ENCODE peak calls at places on chromosomes 4 and X, in six cellular contexts. One of them, this sample, is unnamed.

GRCh38 chr4:98383431-98384106 is 122.4 kb downstream of the RAP1GDS1 start:
- DNase-seq in heart left ventricle: no peak
- DNase-seq in lower leg skin: no peak
- DNase-seq in body of pancreas: no peak
- DNase-seq in breast epithelium: no peak
- DNase-seq in IMR-90: no peak
- DNase-seq in this sample: no peak

GRCh38 chr4:8334786-8335460 is 65.4 kb downstream of the HTRA3 start:
- DNase-seq in heart left ventricle: no peak
- DNase-seq in breast epithelium: no peak
- DNase-seq in IMR-90: no peak
- DNase-seq in body of pancreas: peak
- DNase-seq in lower leg skin: no peak
- DNase-seq in this sample: no peak

GRCh38 chr4:14178421-14178820 is 550.9 kb upstream of the BOD1L1 start:
- DNase-seq in body of pancreas: no peak
- DNase-seq in breast epithelium: no peak
- DNase-seq in lower leg skin: no peak
- DNase-seq in heart left ventricle: no peak
- DNase-seq in IMR-90: peak
- DNase-seq in this sample: no peak

GRCh38 chr4:8451440-8452182 is 11.0 kb downstream of the TRMT44 start:
- DNase-seq in heart left ventricle: no peak
- DNase-seq in IMR-90: no peak
- DNase-seq in breast epithelium: peak
- DNase-seq in body of pancreas: no peak
- DNase-seq in lower leg skin: no peak
- DNase-seq in this sample: no peak

GRCh38 chrX:45952030-45952429 is 593.2 kb downstream of the ZNF674 start:
- DNase-seq in heart left ventricle: no peak
- DNase-seq in breast epithelium: no peak
- DNase-seq in IMR-90: no peak
- DNase-seq in body of pancreas: no peak
- DNase-seq in lower leg skin: no peak
- DNase-seq in this sample: no peak

GRCh38 chr4:5478116-5478515 is 230.2 kb downstream of the EVC2 start:
- DNase-seq in breast epithelium: no peak
- DNase-seq in IMR-90: no peak
- DNase-seq in lower leg skin: no peak
- DNase-seq in body of pancreas: no peak
- DNase-seq in heart left ventricle: no peak
- DNase-seq in this sample: no peak

GRCh38 chr4:128608006-128608405 is 201.5 kb upstream of the JADE1 start:
- DNase-seq in lower leg skin: no peak
- DNase-seq in breast epithelium: no peak
- DNase-seq in body of pancreas: no peak
- DNase-seq in IMR-90: no peak
- DNase-seq in heart left ventricle: no peak
- DNase-seq in this sample: no peak

GRCh38 chrX:48794340-48794920 is 7.4 kb upstream of the HDAC6 start:
- DNase-seq in IMR-90: no peak
- DNase-seq in body of pancreas: no peak
- DNase-seq in heart left ventricle: no peak
- DNase-seq in breast epithelium: no peak
- DNase-seq in lower leg skin: no peak
- DNase-seq in this sample: no peak

GRCh38 chr4:121057466-121057911 is 14.8 kb downstream of the NDNF start:
- DNase-seq in IMR-90: no peak
- DNase-seq in heart left ventricle: peak
- DNase-seq in breast epithelium: no peak
- DNase-seq in body of pancreas: no peak
- DNase-seq in lower leg skin: no peak
- DNase-seq in this sample: no peak

GRCh38 chr4:26081795-26082498 is 167.9 kb downstream of the SMIM20 start:
- DNase-seq in breast epithelium: no peak
- DNase-seq in heart left ventricle: no peak
- DNase-seq in body of pancreas: no peak
- DNase-seq in lower leg skin: no peak
- DNase-seq in IMR-90: peak
- DNase-seq in this sample: no peak

GRCh38 chrX:55008571-55009358 is 8.6 kb downstream of the APEX2 start:
- DNase-seq in body of pancreas: no peak
- DNase-seq in heart left ventricle: no peak
- DNase-seq in IMR-90: peak
- DNase-seq in breast epithelium: no peak
- DNase-seq in lower leg skin: no peak
- DNase-seq in this sample: peak

GRCh38 chrX:18377802-18378201 is 23.3 kb upstream of the SCML2 start:
- DNase-seq in heart left ventricle: no peak
- DNase-seq in IMR-90: peak
- DNase-seq in breast epithelium: no peak
- DNase-seq in lower leg skin: no peak
- DNase-seq in body of pancreas: peak
- DNase-seq in this sample: no peak

GRCh38 chr4:6639137-6639680 is 1.3 kb upstream of the MRFAP1 start:
- DNase-seq in heart left ventricle: no peak
- DNase-seq in lower leg skin: no peak
- DNase-seq in IMR-90: no peak
- DNase-seq in body of pancreas: no peak
- DNase-seq in breast epithelium: no peak
- DNase-seq in this sample: no peak

GRCh38 chr4:6641164-6641970 is 882 bp downstream of the MRFAP1 start:
- DNase-seq in body of pancreas: peak
- DNase-seq in IMR-90: peak
- DNase-seq in breast epithelium: peak
- DNase-seq in lower leg skin: peak
- DNase-seq in heart left ventricle: peak
- DNase-seq in this sample: peak

GRCh38 chr4:6643141-6643847 is 2.8 kb downstream of the MRFAP1 start:
- DNase-seq in breast epithelium: no peak
- DNase-seq in IMR-90: no peak
- DNase-seq in heart left ventricle: no peak
- DNase-seq in body of pancreas: no peak
- DNase-seq in lower leg skin: no peak
- DNase-seq in this sample: no peak

GRCh38 chr4:6641971-6642320 is 1.5 kb downstream of the MRFAP1 start:
- DNase-seq in breast epithelium: no peak
- DNase-seq in heart left ventricle: no peak
- DNase-seq in lower leg skin: no peak
- DNase-seq in IMR-90: peak
- DNase-seq in body of pancreas: no peak
- DNase-seq in this sample: no peak

DNA sequence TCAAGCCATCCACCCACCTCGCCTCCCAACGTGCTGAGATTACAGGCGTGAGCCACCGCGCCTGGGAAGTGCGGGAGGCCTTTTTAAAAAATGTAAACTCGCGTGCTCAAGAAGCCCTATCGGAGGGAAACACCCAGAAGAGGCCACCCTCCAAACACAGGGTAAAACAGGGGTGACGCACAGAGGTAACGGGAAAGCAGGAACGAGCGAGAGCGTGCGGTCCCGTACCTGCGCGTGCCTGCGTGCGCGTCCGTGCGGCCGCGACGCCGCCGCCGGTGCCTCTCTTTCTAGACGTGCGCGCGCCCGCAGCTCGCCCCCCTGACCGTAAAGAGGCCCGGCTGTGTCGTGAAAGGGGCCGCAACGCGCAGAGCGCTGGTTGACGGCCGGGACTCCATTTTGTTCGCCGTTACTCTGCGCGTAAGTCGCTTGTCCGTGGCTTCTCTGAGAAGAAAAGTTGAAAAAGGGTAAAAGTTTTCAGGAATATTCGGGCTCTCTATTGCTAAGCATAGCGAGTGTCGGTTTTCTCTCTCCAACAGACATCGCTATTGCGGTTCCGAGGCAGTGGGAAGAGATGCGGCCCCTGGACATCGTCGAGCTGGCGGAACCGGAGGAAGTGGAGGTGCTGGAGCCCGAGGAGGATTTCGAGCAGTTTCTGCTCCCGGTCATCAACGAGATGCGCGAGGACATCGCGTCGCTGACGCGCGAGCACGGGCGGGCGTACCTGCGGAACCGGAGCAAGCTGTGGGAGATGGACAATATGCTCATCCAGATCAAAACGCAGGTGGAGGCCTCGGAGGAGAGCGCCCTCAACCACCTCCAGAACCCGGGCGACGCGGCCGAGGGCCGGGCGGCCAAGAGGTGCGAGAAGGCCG is at the start of gene MRFAP1:
- DNase-seq in heart left ventricle: peak
- DNase-seq in breast epithelium: peak
- DNase-seq in IMR-90: peak
- DNase-seq in lower leg skin: peak
- DNase-seq in body of pancreas: peak
- DNase-seq in this sample: peak
- TF ChIP-seq POLR2A in heart left ventricle: peak
- TF ChIP-seq POLR2A in breast epithelium: peak
- TF ChIP-seq POLR2A in IMR-90: peak
- TF ChIP-seq POLR2A in lower leg skin: peak
- TF ChIP-seq POLR2A in body of pancreas: peak
- TF ChIP-seq POLR2A in this sample: peak

GRCh38 chrX:26778320-26778888 is 562.4 kb downstream of the MAGEB5 start:
- DNase-seq in heart left ventricle: no peak
- DNase-seq in lower leg skin: no peak
- DNase-seq in IMR-90: no peak
- DNase-seq in body of pancreas: no peak
- DNase-seq in breast epithelium: no peak
- DNase-seq in this sample: no peak
- TF ChIP-seq CTCF in heart left ventricle: no peak
- TF ChIP-seq CTCF in lower leg skin: no peak
- TF ChIP-seq CTCF in IMR-90: no peak
- TF ChIP-seq CTCF in body of pancreas: no peak
- TF ChIP-seq CTCF in breast epithelium: no peak
- TF ChIP-seq CTCF in this sample: no peak

GRCh38 chr4:102869569-102870227 is 906 bp downstream of the CISD2 start:
- DNase-seq in lower leg skin: no peak
- DNase-seq in IMR-90: peak
- DNase-seq in breast epithelium: no peak
- DNase-seq in heart left ventricle: no peak
- DNase-seq in body of pancreas: peak
- DNase-seq in this sample: no peak

GRCh38 chr4:102868153-102868781 is 525 bp upstream of the CISD2 start:
- DNase-seq in lower leg skin: peak
- DNase-seq in body of pancreas: peak
- DNase-seq in heart left ventricle: no peak
- DNase-seq in IMR-90: no peak
- DNase-seq in breast epithelium: peak
- DNase-seq in this sample: no peak

GRCh38 chr4:102867278-102868152 is 1.3 kb upstream of the CISD2 start:
- DNase-seq in breast epithelium: no peak
- DNase-seq in heart left ventricle: no peak
- DNase-seq in lower leg skin: no peak
- DNase-seq in body of pancreas: no peak
- DNase-seq in IMR-90: no peak
- DNase-seq in this sample: no peak

GRCh38 chr4:102871772-102872171 is 3.0 kb downstream of the CISD2 start:
- DNase-seq in lower leg skin: no peak
- DNase-seq in breast epithelium: no peak
- DNase-seq in heart left ventricle: no peak
- DNase-seq in body of pancreas: no peak
- DNase-seq in IMR-90: no peak
- DNase-seq in this sample: no peak

GRCh38 chr4:102868782-102869568 is at the start of gene CISD2:
- DNase-seq in IMR-90: peak
- DNase-seq in heart left ventricle: peak
- DNase-seq in breast epithelium: peak
- DNase-seq in lower leg skin: peak
- DNase-seq in body of pancreas: peak
- DNase-seq in this sample: peak
- TF ChIP-seq POLR2A in IMR-90: peak
- TF ChIP-seq POLR2A in heart left ventricle: peak
- TF ChIP-seq POLR2A in breast epithelium: peak
- TF ChIP-seq POLR2A in lower leg skin: peak
- TF ChIP-seq POLR2A in body of pancreas: peak
- TF ChIP-seq POLR2A in this sample: peak

DNA sequence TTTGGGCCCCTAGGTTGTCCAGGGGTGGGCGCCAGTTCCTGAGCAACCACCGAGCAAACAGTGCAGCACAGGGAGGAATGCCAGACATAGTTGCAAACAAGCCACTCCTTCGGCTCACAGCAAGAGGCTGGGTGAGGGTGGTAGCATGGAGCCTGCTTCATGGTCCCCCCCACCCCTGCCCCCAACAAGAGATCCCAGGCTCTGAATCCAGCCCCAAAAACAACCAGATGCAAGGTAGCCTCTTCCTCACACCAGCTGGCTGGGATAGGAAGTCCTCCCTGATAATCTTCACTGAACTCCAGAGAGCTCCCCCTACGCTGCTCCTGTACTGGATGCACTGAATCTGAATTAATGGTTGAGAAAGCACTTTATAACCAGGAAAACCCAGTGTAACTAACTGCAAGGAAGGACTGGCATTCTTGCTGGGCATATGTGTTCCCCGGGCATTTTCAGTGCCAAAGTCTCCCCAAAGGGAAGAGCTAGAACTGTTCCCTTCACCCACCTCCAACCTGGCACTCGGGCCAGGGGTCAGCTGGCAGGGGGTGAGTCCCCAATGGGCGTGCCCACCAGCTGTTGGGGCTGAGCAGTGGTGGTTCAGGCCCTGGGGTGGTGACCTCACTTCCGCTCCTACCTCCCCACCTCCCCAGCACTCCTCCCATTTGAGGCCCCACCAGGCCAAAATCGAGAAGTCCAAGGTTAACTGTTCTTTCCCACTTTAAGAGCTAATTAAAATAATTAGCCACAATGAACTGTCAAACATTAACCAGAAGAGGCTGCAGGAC is 1.5 kb downstream of the ELF4 start:
- DNase-seq in IMR-90: no peak
- DNase-seq in heart left ventricle: peak
- DNase-seq in body of pancreas: no peak
- DNase-seq in breast epithelium: no peak
- DNase-seq in lower leg skin: no peak
- DNase-seq in this sample: peak
- TF ChIP-seq CTCF in IMR-90: no peak
- TF ChIP-seq CTCF in heart left ventricle: no peak
- TF ChIP-seq CTCF in body of pancreas: no peak
- TF ChIP-seq CTCF in breast epithelium: no peak
- TF ChIP-seq CTCF in lower leg skin: no peak
- TF ChIP-seq CTCF in this sample: no peak

DNA sequence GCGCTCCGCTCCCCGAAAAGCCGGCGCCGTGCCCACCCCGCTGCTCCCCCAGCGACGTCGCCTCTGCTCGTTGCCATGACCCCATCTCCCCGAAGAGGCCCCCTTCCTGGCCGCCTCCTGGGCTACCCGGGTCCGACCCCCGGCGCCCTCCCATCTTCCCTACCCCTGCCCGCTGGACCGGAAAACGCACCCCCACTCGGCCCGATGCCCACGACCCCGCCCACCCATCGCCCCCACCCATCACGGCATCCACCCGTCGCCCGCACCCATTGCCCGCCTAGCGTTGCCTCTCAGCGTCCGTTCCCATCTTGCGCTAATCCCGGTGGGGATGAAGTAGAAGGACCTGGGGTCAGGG is 421 bp downstream of the GDI1 start:
- DNase-seq in lower leg skin: no peak
- DNase-seq in IMR-90: no peak
- DNase-seq in heart left ventricle: no peak
- DNase-seq in breast epithelium: no peak
- DNase-seq in body of pancreas: no peak
- DNase-seq in this sample: no peak
- TF ChIP-seq POLR2A in lower leg skin: no peak
- TF ChIP-seq POLR2A in IMR-90: no peak
- TF ChIP-seq POLR2A in heart left ventricle: no peak
- TF ChIP-seq POLR2A in breast epithelium: no peak
- TF ChIP-seq POLR2A in body of pancreas: no peak
- TF ChIP-seq POLR2A in this sample: no peak